ENCODE peak calls at places on chromosomes 16 and 17, in seven cellular contexts. S, G, J, Q, V, W and I are unnamed samples.

GRCh38 chr16:86584071-86584685 is 5.8 kb downstream of the FOXL1 start:
- DNase-seq in Q (no peak), J (no peak), S (no peak), G (no peak), V (no peak), W (no peak), I (no peak)

GRCh38 chr16:28292731-28293588 is 635 bp downstream of the SBK1 start:
- DNase-seq in J (no peak), W (no peak), V (no peak), S (no peak), G (peak; percentile 78), Q (no peak), I (no peak)

GRCh38 chr17:4607773-4608187 is 23.5 kb downstream of the SMTNL2 start:
- DNase-seq in Q (peak; percentile 71), S (peak; percentile 72), W (no peak), J (peak; percentile 83), V (no peak), G (peak; percentile 81), I (peak; percentile 78)

GRCh38 chr17:49959183-49959935 is 9.6 kb upstream of the DLX4 start:
- DNase-seq in Q (no peak), G (no peak), V (no peak), W (peak; percentile 85), S (no peak), J (no peak), I (no peak)

GRCh38 chr16:14132696-14133048 is 61.6 kb downstream of the MRTFB start:
- DNase-seq in V (no peak), Q (no peak), G (no peak), S (peak; percentile 28), J (no peak), W (no peak), I (no peak)

GRCh38 chr17:56593741-56594527 is 435 bp downstream of the NOG start:
- DNase-seq in J (peak; percentile 59), V (peak; percentile 41), W (peak; percentile 66), Q (no peak), S (peak; percentile 58), G (peak; percentile 89), I (peak; percentile 36)

GRCh38 chr17:18070861-18071340 is 16.8 kb upstream of the DRG2 start:
- DNase-seq in J (no peak), S (peak; percentile 39), W (no peak), G (no peak), Q (no peak), V (no peak), I (peak; percentile 38)

GRCh38 chr16:28218109-28218508 is 6.3 kb upstream of the XPO6 start:
- DNase-seq in Q (no peak), W (peak; percentile 39), J (no peak), S (peak; percentile 74), V (no peak), G (no peak), I (peak; percentile 60)

GRCh38 chr17:74457146-74457819 is 9.2 kb upstream of the CD300A start:
- DNase-seq in V (peak; percentile 75), W (no peak), G (no peak), S (peak; percentile 60), Q (peak; percentile 69), J (peak; percentile 83), I (peak; percentile 67)

GRCh38 chr16:88299751-88300462 is 82.9 kb upstream of the ZNF469 start:
- DNase-seq in J (no peak), Q (no peak), G (peak; percentile 51), W (no peak), S (no peak), V (no peak), I (no peak)

GRCh38 chr16:86252596-86252995 is 257.7 kb upstream of the FOXF1 start:
- DNase-seq in J (no peak), V (no peak), Q (no peak), S (peak; percentile 60), G (no peak), W (no peak), I (peak; percentile 46)

GRCh38 chr17:77375917-77376651 is 235.3 kb downstream of the SEC14L1 start:
- DNase-seq in J (no peak), Q (no peak), V (no peak), G (no peak), S (peak; percentile 89), W (no peak), I (peak; percentile 54)

GRCh38 chr17:15965510-15965909 is 20.6 kb downstream of the ADORA2B start:
- DNase-seq in W (no peak), S (no peak), G (no peak), J (no peak), Q (no peak), V (no peak), I (no peak)

GRCh38 chr17:83108709-83109108 is 29.3 kb downstream of the METRNL start:
- DNase-seq in W (no peak), S (no peak), Q (no peak), J (no peak), V (no peak), G (no peak), I (no peak)

GRCh38 chr16:73890524-73891500 is 405.8 kb upstream of the PSMD7 start:
- DNase-seq in J (no peak), Q (no peak), S (no peak), G (no peak), V (no peak), W (no peak), I (no peak)

GRCh38 chr17:79798296-79799173 is 1.7 kb upstream of the CBX8 start:
- DNase-seq in S (no peak), J (no peak), G (peak; percentile 76), Q (peak; percentile 19), V (no peak), W (no peak), I (peak; percentile 69)

GRCh38 chr16:87202346-87202745 is 114.8 kb downstream of the C16orf95 start:
- DNase-seq in S (no peak), W (no peak), J (no peak), G (no peak), Q (no peak), V (no peak), I (peak; percentile 75)

GRCh38 chr17:78130439-78131101 is at the start of gene TMC8:
- DNase-seq in S (no peak), V (no peak), J (no peak), G (peak; percentile 80), Q (no peak), W (no peak), I (no peak)

GRCh38 chr16:89444151-89444723 is 46.1 kb downstream of the ANKRD11 start:
- DNase-seq in G (no peak), J (no peak), W (no peak), Q (no peak), V (no peak), S (no peak), I (no peak)

GRCh38 chr17:7323731-7324437 is 5.3 kb downstream of the NEURL4 start:
- DNase-seq in G (peak; percentile 75), S (peak; percentile 31), Q (peak; percentile 42), J (peak; percentile 50), W (no peak), V (peak; percentile 23), I (peak; percentile 31)

GRCh38 chr17:18996458-18996857 is 8.1 kb downstream of the FAM83G start:
- DNase-seq in S (no peak), J (no peak), G (no peak), V (no peak), Q (no peak), W (no peak), I (no peak)

GRCh38 chr17:17351901-17352781 is 49.0 kb downstream of the NT5M start:
- DNase-seq in S (peak; percentile 74), W (no peak), V (peak; percentile 69), G (no peak), Q (no peak), J (peak; percentile 49), I (no peak)

GRCh38 chr16:53043986-53044571 is 8.6 kb downstream of the CHD9NB start:
- DNase-seq in V (no peak), J (no peak), W (peak; percentile 86), Q (no peak), S (no peak), G (peak; percentile 93), I (no peak)

DNA sequence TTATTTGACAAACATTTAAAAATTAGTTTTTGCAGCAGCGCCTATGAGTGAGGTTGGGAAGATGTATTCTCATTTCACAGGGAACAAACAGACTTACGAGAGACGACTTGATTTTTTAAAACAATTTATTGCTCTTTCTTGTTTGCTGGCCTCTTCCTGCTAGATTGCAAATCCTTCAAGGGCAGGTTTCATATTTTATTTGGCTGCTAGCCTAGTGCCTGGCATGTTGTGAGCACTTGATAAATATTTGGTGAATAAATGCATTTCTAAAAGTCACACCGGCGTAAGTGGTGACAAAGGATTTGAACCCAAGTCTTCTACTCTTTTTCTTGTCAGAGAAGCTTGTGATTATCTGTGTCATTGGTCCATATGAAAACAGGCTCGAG is 1.4 kb downstream of the WWP2 start:
- DNase-seq in J (no peak), V (no peak), G (no peak), Q (no peak), S (no peak), W (no peak), I (peak; percentile 30)
- H3K4me3 ChIP-seq in J (peak overlapping the region; percentile 86), V (peak overlapping the region; percentile 92), G (peak overlapping the region; percentile 83), Q (no peak overlapping the region), S (peak overlapping the region; percentile 68), W (peak overlapping the region; percentile 99), I (peak overlapping the region; percentile 98)

GRCh38 chr16:5604770-5605169 is 507.2 kb upstream of the EEF2KMT start:
- DNase-seq in Q (no peak), G (no peak), W (no peak), J (no peak), S (no peak), V (peak; percentile 52), I (no peak)
- TF ChIP-seq CTCF in Q (no peak), G (peak; percentile 24), W (no peak), J (no peak), S (no peak), V (peak; percentile 31), I (no peak)

GRCh38 chr17:81839301-81839700 is 4.5 kb upstream of the PPP1R27 start:
- DNase-seq in Q (no peak), J (no peak), V (no peak), W (no peak), S (no peak), G (no peak), I (no peak)

GRCh38 chr17:81834831-81835267 is at the start of gene PPP1R27:
- DNase-seq in J (no peak), W (no peak), S (no peak), G (peak; percentile 73), V (no peak), Q (no peak), I (no peak)

GRCh38 chr17:81838753-81839255 is 4.0 kb upstream of the PPP1R27 start:
- DNase-seq in S (no peak), J (no peak), V (no peak), Q (no peak), W (no peak), G (no peak), I (no peak)

GRCh38 chr17:81840826-81841778 is 6.3 kb upstream of the PPP1R27 start:
- DNase-seq in G (peak; percentile 69), W (no peak), J (peak; percentile 50), Q (no peak), V (no peak), S (no peak), I (no peak)

DNA sequence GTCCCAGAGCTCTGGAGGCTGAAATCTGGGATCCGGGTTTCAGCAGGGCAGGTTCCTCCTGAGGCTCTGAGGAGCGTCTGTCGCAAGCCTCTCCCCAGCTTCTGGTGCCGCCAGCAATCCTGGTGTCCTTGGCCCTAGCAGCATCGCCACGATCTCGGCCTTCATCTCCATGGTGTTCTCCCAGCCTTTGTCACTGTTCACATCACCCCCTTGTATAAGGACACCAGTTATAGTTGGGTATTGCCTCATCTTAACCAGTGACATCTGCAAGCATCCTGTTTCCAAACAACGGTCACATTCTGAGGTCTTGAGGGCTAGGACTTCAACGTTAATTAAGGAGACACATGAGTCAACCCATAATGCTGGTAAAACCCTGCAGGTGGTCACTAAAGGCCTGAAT is 2.8 kb upstream of the PPP1R27 start:
- DNase-seq in W (no peak), S (peak; percentile 68), J (no peak), Q (no peak), V (no peak), G (no peak), I (no peak)
- H3K4me3 ChIP-seq in W (no peak overlapping the region), S (no peak overlapping the region), J (no peak overlapping the region), Q (no peak overlapping the region), V (no peak overlapping the region), G (no peak overlapping the region), I (no peak overlapping the region)

GRCh38 chr16:1794221-1794871 is 841 bp upstream of the IGFALS start:
- DNase-seq in S (no peak), Q (no peak), V (no peak), W (no peak), G (peak; percentile 75), J (no peak), I (no peak)
- TF ChIP-seq CTCF in S (no peak), Q (no peak), V (no peak), W (no peak), G (no peak), J (no peak), I (no peak)